ENCODE peak calls at places on chromosomes 16 and 17, in seven cellular contexts. O is glutamatergic neuron, L is astrocyte of the spinal cord, C is ureter, V is H54, M is endothelial cell, J is anterior cingulate cortex. G is an unnamed sample.

GRCh38 chr17:51796026-51796425 is 362.5 kb downstream of the CA10 start:
- DNase-seq in O (no peak), L (no peak), C (no peak), J (no peak), M (no peak), V (no peak), G (no peak)

GRCh38 chr16:89828199-89828869 is at the start of gene SPIRE2:
- DNase-seq in M (peak; percentile 85), C (peak; percentile 71), J (no peak), O (peak; percentile 81), L (peak; percentile 66), V (peak; percentile 65), G (peak; percentile 84)

GRCh38 chr17:42281571-42282096 is 5.4 kb upstream of the STAT5B start:
- DNase-seq in C (peak; percentile 40), O (no peak), V (no peak), M (no peak), J (no peak), L (no peak), G (no peak)

GRCh38 chr17:46159686-46160085 is 33.5 kb downstream of the KANSL1 start:
- DNase-seq in J (no peak), L (peak; percentile 57), V (no peak), O (no peak), C (no peak), M (no peak), G (no peak)

GRCh38 chr17:74433421-74434121 is 1.7 kb downstream of the GPRC5C start:
- DNase-seq in O (peak; percentile 50), L (no peak), V (no peak), J (no peak), C (no peak), M (no peak), G (peak; percentile 51)

GRCh38 chr17:72515291-72516065 is 394.7 kb downstream of the SOX9 start:
- DNase-seq in C (no peak), M (no peak), J (no peak), O (no peak), L (peak; percentile 83), V (peak; percentile 51), G (no peak)

GRCh38 chr17:78315355-78316114 is 44.3 kb downstream of the SOCS3 start:
- DNase-seq in J (no peak), C (peak; percentile 88), V (peak; percentile 92), M (no peak), L (peak; percentile 98), O (no peak), G (peak; percentile 94)

GRCh38 chr17:37359682-37360188 is 16.1 kb upstream of the C17orf78 start:
- DNase-seq in L (no peak), J (peak; percentile 54), V (no peak), M (no peak), C (no peak), O (no peak), G (no peak)

GRCh38 chr16:10765772-10766171 is 22.1 kb downstream of the NUBP1 start:
- DNase-seq in C (no peak), L (no peak), V (no peak), O (no peak), J (no peak), M (no peak), G (no peak)

G was measured in cardiac muscle cell.